ENCODE peak calls at places on chromosomes 7 and 10, in ten cellular contexts. B is EH; J is activated gamma-delta T cell treated with Interleukin-2 at 50 U/mL for 16 hours; W is colonic mucosa; I is lower lobe of right lung; O is T-helper 1 cell; C is stimulated activated CD4-positive, alpha-beta T cell treated with anti-CD3 and anti-CD28 coated beads, Interleukin-12 subunit alpha, Interleukin-12 subunit beta, amount 100 ng/mL, for 4 hours; S is nephron progenitor cell; H is substantia nigra; N is EL. A is an unnamed sample.

GRCh38 chr10:131983780-131984179 is 2.1 kb upstream of the BNIP3 start:
- DNase-seq in B (peak; percentile 97), J (no peak), W (no peak), I (no peak), O (no peak), C (no peak), S (no peak), H (no peak), N (peak; percentile 95), A (no peak)

GRCh38 chr10:43138757-43139241 is 554 bp downstream of the CSGALNACT2 start:
- DNase-seq in B (peak; percentile 60), J (peak; percentile 57), W (no peak), I (no peak), O (peak; percentile 52), C (peak; percentile 42), S (peak; percentile 24), H (peak; percentile 43), N (peak; percentile 59), A (no peak)

GRCh38 chr10:59864141-59864962 is 42.0 kb downstream of the CCDC6 start:
- DNase-seq in B (no peak), J (peak; percentile 16), W (no peak), I (no peak), O (no peak), C (no peak), S (no peak), H (no peak), N (no peak), A (no peak)

GRCh38 chr10:113980408-113981087 is 63.1 kb upstream of the ADRB1 start:
- DNase-seq in B (no peak), J (no peak), W (no peak), I (no peak), O (no peak), C (no peak), S (no peak), H (no peak), N (no peak), A (no peak)

GRCh38 chr7:17689361-17689760 is 250.9 kb downstream of the SNX13 start:
- DNase-seq in B (no peak), J (no peak), W (no peak), I (no peak), O (no peak), C (no peak), S (no peak), H (no peak), N (no peak), A (no peak)

GRCh38 chr10:92737484-92737883 is 47.7 kb downstream of the HHEX start:
- DNase-seq in B (no peak), J (no peak), W (no peak), I (no peak), O (no peak), C (no peak), S (no peak), H (no peak), N (no peak), A (no peak)

GRCh38 chr7:80921130-80921529 is 2.3 kb upstream of the SEMA3C start:
- DNase-seq in B (no peak), J (no peak), W (peak; percentile 43), I (no peak), O (no peak), C (no peak), S (no peak), H (no peak), N (no peak), A (no peak)

GRCh38 chr10:86400705-86401587 is 34.4 kb upstream of the GRID1 start:
- DNase-seq in B (peak; percentile 66), J (peak; percentile 60), W (peak; percentile 52), I (peak; percentile 73), O (peak; percentile 60), C (peak; percentile 73), S (peak; percentile 50), H (peak; percentile 41), N (peak; percentile 63), A (peak; percentile 37)

GRCh38 chr7:121182281-121182680 is 146.5 kb upstream of the WNT16 start:
- DNase-seq in B (no peak), J (no peak), W (no peak), I (no peak), O (no peak), C (no peak), S (no peak), H (no peak), N (no peak), A (no peak)

GRCh38 chr10:104350146-104350635 is 3.4 kb upstream of the CFAP58 start:
- DNase-seq in B (peak; percentile 74), J (no peak), W (peak; percentile 31), I (no peak), O (no peak), C (no peak), S (no peak), H (no peak), N (peak; percentile 68), A (no peak)

GRCh38 chr10:69404786-69405185 is 11.9 kb downstream of the TACR2 start:
- DNase-seq in B (no peak), J (no peak), W (no peak), I (no peak), O (no peak), C (no peak), S (no peak), H (no peak), N (no peak), A (no peak)

GRCh38 chr10:94461503-94461902 is 59.2 kb downstream of the TBC1D12 start:
- DNase-seq in B (no peak), J (no peak), W (no peak), I (no peak), O (no peak), C (no peak), S (no peak), H (no peak), N (no peak), A (no peak)

GRCh38 chr7:94908204-94909022 is 1.0 kb downstream of the PPP1R9A start:
- DNase-seq in B (no peak), J (no peak), W (peak; percentile 43), I (peak; percentile 61), O (no peak), C (no peak), S (peak; percentile 68), H (peak; percentile 38), N (peak; percentile 17), A (peak; percentile 60)

GRCh38 chr7:107394831-107395230 is 75.0 kb upstream of the GPR22 start:
- DNase-seq in B (peak; percentile 78), J (no peak), W (no peak), I (no peak), O (no peak), C (no peak), S (no peak), H (no peak), N (peak; percentile 48), A (no peak)

GRCh38 chr10:130174343-130174742 is 38.2 kb downstream of the GLRX3 start:
- DNase-seq in B (no peak), J (no peak), W (no peak), I (no peak), O (no peak), C (no peak), S (no peak), H (no peak), N (no peak), A (no peak)

GRCh38 chr10:969473-970150 is 18.6 kb upstream of the GTPBP4 start:
- DNase-seq in B (no peak), J (no peak), W (no peak), I (no peak), O (no peak), C (no peak), S (no peak), H (no peak), N (no peak), A (no peak)

GRCh38 chr10:6128591-6129383 is 40.0 kb downstream of the RBM17 start:
- DNase-seq in B (peak; percentile 66), J (no peak), W (no peak), I (no peak), O (no peak), C (no peak), S (no peak), H (no peak), N (peak; percentile 46), A (no peak)

GRCh38 chr10:3331680-3332230 is 159.2 kb upstream of the PITRM1 start:
- DNase-seq in B (no peak), J (no peak), W (no peak), I (no peak), O (no peak), C (no peak), S (no peak), H (no peak), N (no peak), A (no peak)

GRCh38 chr7:27151945-27152815 is at the start of gene HOXA3:
- DNase-seq in B (peak; percentile 86), J (no peak), W (peak; percentile 93), I (peak; percentile 59), O (no peak), C (no peak), S (peak; percentile 69), H (no peak), N (peak; percentile 84), A (no peak)

GRCh38 chr10:87845624-87846377 is 17.5 kb downstream of the KLLN start:
- DNase-seq in B (peak; percentile 90), J (no peak), W (no peak), I (no peak), O (no peak), C (no peak), S (no peak), H (no peak), N (peak; percentile 84), A (no peak)

A was measured in progenitor cell of endocrine pancreas.